ENCODE peak calls at places on chromosome 17, in four cellular contexts. X is K562, O is A549, E is GM12878. M is an unnamed sample.

GRCh38 chr17:64163468-64163867 is 33.5 kb upstream of the ERN1 start:
- DNase-seq in X (no peak), O (no peak), E (no peak), M (no peak)

GRCh38 chr17:76791053-76791980 is 53.4 kb downstream of the MFSD11 start:
- DNase-seq in X (peak), O (peak), E (peak), M (peak)

GRCh38 chr17:17985555-17985954 is 12.9 kb downstream of the DRC3 start:
- DNase-seq in X (peak), O (no peak), E (no peak), M (no peak)

GRCh38 chr17:75504347-75505151 is 10.8 kb downstream of the CASKIN2 start:
- DNase-seq in X (peak), O (peak), E (no peak), M (peak)

GRCh38 chr17:34156741-34157589 is 98.1 kb upstream of the CCL2 start:
- DNase-seq in X (no peak), O (no peak), E (no peak), M (no peak)

GRCh38 chr17:73141411-73141810 is 23.4 kb upstream of the SSTR2 start:
- DNase-seq in X (no peak), O (no peak), E (no peak), M (no peak)

GRCh38 chr17:12856451-12856850 is 67.2 kb downstream of the ARHGAP44 start:
- DNase-seq in X (no peak), O (no peak), E (no peak), M (no peak)

GRCh38 chr17:19264681-19265080 is 27.5 kb downstream of the EPN2 start:
- DNase-seq in X (no peak), O (no peak), E (no peak), M (no peak)

GRCh38 chr17:7922499-7923289 is 6.6 kb upstream of the RNF227 start:
- DNase-seq in X (no peak), O (no peak), E (no peak), M (no peak)

GRCh38 chr17:1298616-1299015 is 19.2 kb downstream of the TRARG1 start:
- DNase-seq in X (no peak), O (no peak), E (no peak), M (no peak)

GRCh38 chr17:49494937-49495841 is at the start of gene NGFR:
- DNase-seq in X (peak), O (peak), E (no peak), M (no peak)

GRCh38 chr17:4340914-4341615 is 25.4 kb downstream of the UBE2G1 start:
- DNase-seq in X (no peak), O (no peak), E (no peak), M (no peak)

GRCh38 chr17:35786941-35787432 is 8.5 kb downstream of the MMP28 start:
- DNase-seq in X (no peak), O (no peak), E (no peak), M (no peak)

GRCh38 chr17:11487469-11487868 is 110.8 kb upstream of the DNAH9 start:
- DNase-seq in X (no peak), O (no peak), E (no peak), M (no peak)

GRCh38 chr17:73874008-73874407 is 229.8 kb upstream of the SDK2 start:
- DNase-seq in X (no peak), O (peak), E (peak), M (no peak)

DNA sequence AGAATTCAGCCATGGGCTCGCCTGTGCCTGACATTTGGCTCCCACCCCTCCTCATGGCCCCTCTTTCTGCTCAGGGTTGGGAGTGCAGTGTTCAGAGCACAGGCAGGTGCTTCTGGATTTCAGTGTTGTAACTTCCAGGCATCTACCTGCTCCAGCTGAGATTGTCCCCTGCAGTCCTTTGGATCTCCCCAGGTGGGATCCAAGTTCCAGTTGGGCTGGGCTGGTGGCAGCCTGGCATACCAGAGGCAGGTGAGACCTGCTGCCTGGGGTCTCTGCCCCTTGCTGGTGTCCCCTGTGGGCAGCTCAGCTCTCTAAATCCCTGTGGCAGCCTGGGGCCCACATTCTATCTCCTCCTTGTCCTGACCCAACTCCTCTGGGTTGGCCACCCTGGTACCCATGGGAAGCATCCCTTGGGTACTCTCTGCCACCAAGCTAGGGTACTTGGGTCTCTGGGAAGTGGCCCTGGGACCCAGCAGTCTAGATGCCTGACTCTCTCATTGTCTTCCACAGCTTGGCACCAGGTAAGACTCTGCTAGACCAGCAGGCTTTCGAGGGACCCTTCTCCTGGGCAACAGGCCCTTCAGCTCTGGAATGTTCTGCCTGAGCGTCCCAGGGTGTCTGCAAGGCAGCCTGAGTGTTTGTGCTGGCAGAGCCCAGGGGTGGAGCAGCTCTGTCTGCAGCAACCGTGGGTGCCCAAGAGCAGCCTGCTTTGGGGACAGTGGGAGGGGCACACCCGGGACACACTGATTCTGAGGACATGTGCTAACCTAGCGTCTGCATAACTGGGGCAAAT is 42.5 kb downstream of the DNAH17 start:
- DNase-seq in X (no peak), O (no peak), E (no peak), M (no peak)
- TF ChIP-seq CHD4 in X (no peak), O (no peak), E (no peak), M (no peak)

GRCh38 chr17:16923904-16924700 is 47.8 kb downstream of the TNFRSF13B start:
- DNase-seq in X (no peak), O (no peak), E (no peak), M (no peak)
- TF ChIP-seq CHD4 in X (no peak), O (no peak), E (no peak), M (no peak)

GRCh38 chr17:71905632-71906031 is 215.2 kb upstream of the SOX9 start:
- DNase-seq in X (no peak), O (no peak), E (no peak), M (no peak)

GRCh38 chr17:71902931-71903506 is 217.8 kb upstream of the SOX9 start:
- DNase-seq in X (no peak), O (no peak), E (no peak), M (no peak)

GRCh38 chr17:71899317-71899716 is 221.5 kb upstream of the SOX9 start:
- DNase-seq in X (no peak), O (no peak), E (no peak), M (no peak)

GRCh38 chr17:71900830-71901229 is 220.0 kb upstream of the SOX9 start:
- DNase-seq in X (no peak), O (no peak), E (no peak), M (no peak)
- TF ChIP-seq CHD4 in X (no peak), O (no peak), E (no peak), M (no peak)

DNA sequence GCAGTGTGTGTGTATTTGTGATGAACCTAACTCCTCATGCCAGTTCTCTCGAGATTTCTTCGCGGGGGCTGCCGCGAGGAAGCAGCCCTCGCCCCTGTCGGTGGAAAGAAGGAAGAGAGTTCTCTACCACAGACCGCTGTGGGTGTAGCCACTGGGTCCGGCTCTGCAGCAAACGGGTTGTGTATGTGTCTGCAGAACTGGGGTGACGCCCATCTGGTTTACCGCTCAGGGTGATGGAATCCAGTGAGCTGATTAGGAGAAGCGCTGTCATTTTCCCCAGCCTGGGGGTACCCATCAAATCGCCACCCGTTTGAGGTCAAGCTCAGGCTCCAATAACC is 7.7 kb downstream of the CORO6 start:
- DNase-seq in X (peak), O (no peak), E (no peak), M (no peak)
- TF ChIP-seq CHD4 in X (no peak), O (no peak), E (no peak), M (no peak)

M was measured in HepG2.